ENCODE peak calls at places on chromosomes 1 and 21, in four cellular contexts. Z, U, R and G are unnamed samples.

GRCh38 chr1:182649041-182649440 is 35.3 kb downstream of the RGS8 start:
- DNase-seq in Z (no peak), U (no peak), R (no peak), G (no peak)

GRCh38 chr1:155717041-155717440 is 28.1 kb downstream of the DAP3 start:
- DNase-seq in R (no peak), U (no peak), Z (no peak), G (no peak)

GRCh38 chr1:241413386-241413785 is 56.4 kb upstream of the RGS7 start:
- DNase-seq in R (no peak), U (no peak), Z (no peak), G (no peak)

GRCh38 chr1:18941221-18942141 is 15.0 kb downstream of the IFFO2 start:
- DNase-seq in R (no peak), U (no peak), Z (no peak), G (no peak)

GRCh38 chr1:16167331-16168143 is 11.7 kb upstream of the EPHA2 start:
- DNase-seq in U (peak; percentile 91), R (peak; percentile 92), Z (peak; percentile 91), G (peak; percentile 89)

GRCh38 chr21:33402011-33402979 is 918 bp upstream of the IFNGR2 start:
- DNase-seq in Z (peak; percentile 55), R (peak; percentile 78), U (peak; percentile 64), G (peak; percentile 56)

GRCh38 chr1:1194723-1195122 is 11.7 kb downstream of the TNFRSF18 start:
- DNase-seq in Z (no peak), R (no peak), U (no peak), G (no peak)

GRCh38 chr1:167943541-167943940 is 6.7 kb upstream of the MPC2 start:
- DNase-seq in U (no peak), R (no peak), Z (no peak), G (no peak)

GRCh38 chr1:94819945-94820746 is at the start of gene SLC44A3:
- DNase-seq in U (peak; percentile 82), R (peak; percentile 88), Z (no peak), G (peak; percentile 69)

GRCh38 chr1:208834346-208835081 is 590.3 kb upstream of the PLXNA2 start:
- DNase-seq in U (no peak), Z (no peak), R (no peak), G (no peak)

GRCh38 chr21:35234725-35235124 is 185.6 kb upstream of the RUNX1 start:
- DNase-seq in U (no peak), Z (no peak), R (no peak), G (no peak)

GRCh38 chr1:164560076-164560475 is 1.1 kb downstream of the PBX1 start:
- DNase-seq in U (no peak), R (no peak), Z (no peak), G (no peak)

GRCh38 chr1:229027622-229028182 is 243.2 kb upstream of the RAB4A start:
- DNase-seq in R (no peak), Z (no peak), U (no peak), G (no peak)

GRCh38 chr1:10534519-10534918 is 59.8 kb downstream of the PEX14 start:
- DNase-seq in U (no peak), R (no peak), Z (no peak), G (no peak)

GRCh38 chr1:94642617-94643315 is 101.2 kb upstream of the F3 start:
- DNase-seq in R (no peak), U (no peak), Z (no peak), G (no peak)

GRCh38 chr1:42873670-42874069 is 27.3 kb downstream of the ZNF691 start:
- DNase-seq in U (no peak), Z (no peak), R (no peak), G (no peak)

GRCh38 chr1:229323885-229324553 is 18.8 kb downstream of the CCSAP start:
- DNase-seq in R (no peak), U (no peak), Z (no peak), G (no peak)

GRCh38 chr1:42152907-42153597 is at the start of gene GUCA2B:
- DNase-seq in U (no peak), R (no peak), Z (no peak), G (no peak)

GRCh38 chr1:115531806-115532359 is 109.9 kb upstream of the VANGL1 start:
- DNase-seq in U (no peak), Z (no peak), R (no peak), G (no peak)

GRCh38 chr1:193553562-193553961 is 367.1 kb upstream of the B3GALT2 start:
- DNase-seq in U (no peak), R (no peak), Z (no peak), G (no peak)

GRCh38 chr1:84327830-84328229 is 26.3 kb downstream of the SAMD13 start:
- DNase-seq in Z (no peak), U (no peak), R (no peak), G (no peak)

GRCh38 chr1:81679972-81680371 is 120.8 kb upstream of the ADGRL2 start:
- DNase-seq in Z (no peak), U (no peak), R (no peak), G (no peak)

GRCh38 chr1:203189951-203190352 is 3.4 kb upstream of the CHI3L1 start:
- DNase-seq in U (no peak), Z (no peak), R (no peak), G (no peak)

GRCh38 chr1:205812271-205812877 is 624 bp downstream of the SLC41A1 start:
- DNase-seq in Z (peak; percentile 62), R (peak; percentile 82), U (peak; percentile 73), G (peak; percentile 43)

GRCh38 chr1:10965621-10966226 is 46.7 kb upstream of the TARDBP start:
- DNase-seq in Z (no peak), R (no peak), U (no peak), G (no peak)

GRCh38 chr1:6523566-6523965 is 30.7 kb downstream of the NOL9 start:
- DNase-seq in Z (peak; percentile 83), U (no peak), R (peak; percentile 77), G (peak; percentile 60)

GRCh38 chr21:42125571-42126544 is 54.7 kb downstream of the UMODL1 start:
- DNase-seq in R (no peak), Z (peak; percentile 46), U (no peak), G (peak; percentile 29)

GRCh38 chr1:214573386-214574358 is 22.3 kb upstream of the PTPN14 start:
- DNase-seq in Z (no peak), U (no peak), R (no peak), G (no peak)

GRCh38 chr1:35539824-35540261 is 17.4 kb downstream of the KIAA0319L start:
- DNase-seq in U (no peak), Z (no peak), R (no peak), G (no peak)
- TF ChIP-seq TEAD4 in U (no peak), Z (no peak), R (peak; percentile 31), G (no peak)

GRCh38 chr1:20684651-20685050 is 23.5 kb upstream of the DDOST start:
- DNase-seq in U (no peak), R (no peak), Z (no peak), G (no peak)

GRCh38 chr1:20683614-20684013 is 22.4 kb upstream of the DDOST start:
- DNase-seq in U (no peak), Z (no peak), R (no peak), G (no peak)

GRCh38 chr1:20685739-20686138 is 24.6 kb upstream of the DDOST start:
- DNase-seq in U (no peak), R (no peak), Z (no peak), G (no peak)

GRCh38 chr1:20684050-20684620 is 23.0 kb upstream of the DDOST start:
- DNase-seq in U (no peak), Z (no peak), R (no peak), G (no peak)

DNA sequence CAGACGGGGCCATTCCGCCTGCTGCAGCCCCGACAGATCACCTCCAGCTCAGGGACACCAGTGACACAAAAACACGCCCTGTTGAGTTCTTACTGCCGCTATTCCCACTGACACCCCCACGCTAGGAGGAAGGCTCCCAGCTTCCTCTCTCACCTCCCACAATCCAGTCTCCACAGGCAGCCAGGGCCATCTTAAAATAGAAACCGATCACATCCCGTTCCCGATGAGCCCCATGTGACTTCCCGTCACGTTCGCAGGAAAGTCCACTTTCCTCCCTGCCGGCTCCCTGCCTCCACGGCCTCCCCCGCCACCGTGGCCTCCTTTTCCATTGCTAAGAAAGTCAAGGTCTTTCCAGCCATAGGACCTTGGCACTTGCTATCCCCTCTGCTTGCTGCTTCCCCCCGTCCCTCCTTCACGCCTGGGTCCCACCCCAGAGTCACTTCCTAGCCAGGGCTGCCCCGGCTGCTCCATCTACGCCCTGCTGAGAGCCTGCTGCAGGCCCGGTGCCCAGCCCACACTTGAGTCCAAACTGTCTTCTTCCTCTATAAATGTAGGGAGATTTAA is 24.0 kb upstream of the DDOST start:
- DNase-seq in Z (no peak), U (no peak), R (no peak), G (no peak)
- TF ChIP-seq TEAD4 in Z (no peak), U (no peak), R (no peak), G (no peak)

GRCh38 chr1:223718850-223719249 is 6.5 kb downstream of the CAPN2 start:
- DNase-seq in Z (no peak), R (no peak), U (no peak), G (peak; percentile 49)

GRCh38 chr1:223717123-223717522 is 4.8 kb downstream of the CAPN2 start:
- DNase-seq in R (no peak), U (no peak), Z (no peak), G (no peak)

GRCh38 chr1:223715710-223716103 is 3.4 kb downstream of the CAPN2 start:
- DNase-seq in U (no peak), R (no peak), Z (no peak), G (no peak)

GRCh38 chr1:223716302-223716862 is 4.0 kb downstream of the CAPN2 start:
- DNase-seq in Z (no peak), U (no peak), R (peak; percentile 75), G (no peak)

DNA sequence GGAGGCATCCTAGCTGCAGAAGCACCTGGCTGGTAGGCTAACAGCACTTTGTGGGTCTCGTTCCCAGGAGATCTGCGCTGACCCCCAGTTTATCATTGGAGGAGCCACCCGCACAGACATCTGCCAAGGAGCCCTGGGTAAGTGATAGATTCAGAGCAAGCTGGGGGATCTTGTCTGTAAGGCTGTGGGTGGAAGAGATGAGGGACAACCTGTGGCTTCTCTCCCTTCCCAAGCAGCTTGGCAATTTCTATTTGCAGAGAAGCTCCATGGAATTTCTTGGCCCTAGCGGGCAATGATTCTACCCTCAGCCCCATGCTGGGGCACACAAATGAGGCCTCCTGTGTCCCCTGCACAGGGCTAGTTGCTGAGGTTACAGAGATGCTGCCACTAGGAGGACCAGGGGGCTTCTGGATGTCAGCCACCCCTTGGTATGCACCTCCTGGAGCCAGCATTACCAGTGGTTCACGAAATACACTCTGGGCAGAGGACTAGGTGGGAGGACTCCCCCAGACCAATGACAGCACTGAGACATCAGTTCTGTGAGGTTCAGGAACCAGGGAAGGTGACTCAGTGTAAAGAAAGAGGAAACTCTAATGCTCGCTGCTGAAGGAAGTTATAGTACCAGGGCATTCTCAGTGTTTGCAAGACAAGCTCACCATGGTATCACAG is 5.5 kb downstream of the CAPN2 start:
- DNase-seq in R (no peak), Z (no peak), U (no peak), G (no peak)
- TF ChIP-seq TEAD4 in R (no peak), Z (no peak), U (peak; percentile 9), G (no peak)

DNA sequence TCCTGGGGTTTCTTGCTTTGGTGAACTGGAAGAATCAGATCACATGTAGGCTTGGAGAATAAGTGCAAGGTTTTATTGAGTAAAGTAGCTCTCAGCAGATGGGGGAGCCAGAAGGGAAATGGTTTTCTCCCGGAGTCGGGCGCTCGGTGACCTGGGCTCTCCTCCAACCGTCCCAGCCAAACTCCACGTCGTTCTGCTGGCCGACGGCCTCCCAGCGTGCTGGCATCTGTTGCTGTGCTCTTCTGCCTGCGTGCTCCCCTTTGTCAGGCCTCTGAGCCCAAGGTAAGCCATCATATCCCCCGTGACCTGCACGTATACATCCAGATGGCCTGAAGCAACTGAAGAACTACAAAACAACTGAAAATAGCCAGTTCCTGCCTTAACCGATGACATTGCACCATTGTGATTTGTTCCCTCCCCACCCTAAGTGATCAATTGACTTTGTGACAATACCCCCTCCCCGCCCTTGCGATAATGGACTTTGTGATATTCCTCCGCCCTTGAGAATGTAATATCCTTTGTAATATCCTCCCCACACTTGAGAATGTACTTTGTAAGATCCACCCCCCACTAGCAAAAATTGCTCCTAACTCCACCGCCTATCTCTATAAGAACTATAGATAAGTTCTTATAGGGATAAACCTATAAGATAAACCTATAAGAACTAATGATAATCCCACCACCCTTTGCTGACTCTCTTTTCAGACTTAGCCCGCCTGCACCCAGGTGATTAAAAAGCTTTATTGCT is 88.3 kb downstream of the SMYD3 start:
- DNase-seq in Z (no peak), U (no peak), R (no peak), G (no peak)
- TF ChIP-seq TEAD4 in Z (no peak), U (no peak), R (no peak), G (no peak)